ENCODE peak calls at places on chromosomes 4 and X, in seven cellular contexts. V, U, T, A, C, N and Q are unnamed samples.

GRCh38 chr4:112898357-112899141 is 150.9 kb upstream of the ANK2 start:
- DNase-seq in V (no peak), U (no peak), T (no peak), A (no peak), C (peak; percentile 10), N (no peak), Q (no peak)

GRCh38 chrX:101415180-101416130 is 7.4 kb downstream of the HNRNPH2 start:
- DNase-seq in V (peak; percentile 1), U (peak; percentile 41), T (peak; percentile 37), A (peak; percentile 75), C (peak; percentile 88), N (peak; percentile 85), Q (peak; percentile 85)

GRCh38 chr4:138405439-138405838 is 163.3 kb upstream of the SLC7A11 start:
- DNase-seq in V (no peak), U (no peak), T (no peak), A (no peak), C (peak; percentile 12), N (no peak), Q (peak; percentile 6)

GRCh38 chr4:56937262-56937661 is 29.6 kb downstream of the REST start:
- DNase-seq in V (no peak), U (no peak), T (no peak), A (peak; percentile 29), C (peak; percentile 83), N (peak; percentile 73), Q (peak; percentile 74)

GRCh38 chr4:132101526-132101925 is 1047.6 kb upstream of the PCDH10 start:
- DNase-seq in V (no peak), U (no peak), T (no peak), A (no peak), C (peak; percentile 25), N (peak; percentile 14), Q (peak; percentile 59)

GRCh38 chr4:4641661-4642180 is 99.9 kb upstream of the STX18 start:
- DNase-seq in V (no peak), U (peak; percentile 43), T (no peak), A (no peak), C (no peak), N (no peak), Q (no peak)

GRCh38 chrX:14718403-14718802 is 154.5 kb downstream of the FANCB start:
- DNase-seq in V (no peak), U (no peak), T (no peak), A (no peak), C (no peak), N (no peak), Q (no peak)

GRCh38 chr4:140688711-140689598 is 67.2 kb downstream of the TBC1D9 start:
- DNase-seq in V (no peak), U (no peak), T (no peak), A (no peak), C (peak; percentile 23), N (no peak), Q (peak; percentile 57)

GRCh38 chrX:15653961-15654360 is 10.6 kb downstream of the CLTRN start:
- DNase-seq in V (no peak), U (no peak), T (no peak), A (no peak), C (no peak), N (no peak), Q (no peak)

GRCh38 chr4:20675786-20676185 is 24.5 kb upstream of the PACRGL start:
- DNase-seq in V (no peak), U (no peak), T (no peak), A (no peak), C (no peak), N (no peak), Q (no peak)

GRCh38 chr4:10098770-10099139 is 17.8 kb downstream of the WDR1 start:
- DNase-seq in V (no peak), U (no peak), T (no peak), A (no peak), C (peak; percentile 58), N (no peak), Q (peak; percentile 36)

GRCh38 chr4:83180469-83180968 is 66.0 kb upstream of the PLAC8 start:
- DNase-seq in V (no peak), U (no peak), T (no peak), A (no peak), C (no peak), N (no peak), Q (no peak)

GRCh38 chrX:116272881-116273280 is 102.3 kb downstream of the AGTR2 start:
- DNase-seq in V (no peak), U (no peak), T (no peak), A (peak; percentile 23), C (peak; percentile 35), N (peak; percentile 13), Q (no peak)

GRCh38 chr4:125365731-125366130 is 51.0 kb downstream of the FAT4 start:
- DNase-seq in V (no peak), U (no peak), T (no peak), A (no peak), C (no peak), N (no peak), Q (no peak)

GRCh38 chr4:171759274-171759673 is 53.9 kb upstream of the GALNTL6 start:
- DNase-seq in V (no peak), U (no peak), T (no peak), A (no peak), C (no peak), N (no peak), Q (no peak)

GRCh38 chrX:18702362-18703195 is 4.9 kb upstream of the PPEF1 start:
- DNase-seq in V (no peak), U (no peak), T (no peak), A (peak; percentile 97), C (peak; percentile 84), N (peak; percentile 85), Q (peak; percentile 75)

GRCh38 chrX:44914532-44915198 is 41.7 kb downstream of the KDM6A start:
- DNase-seq in V (no peak), U (no peak), T (no peak), A (no peak), C (peak; percentile 48), N (peak; percentile 48), Q (peak; percentile 43)

GRCh38 chr4:8549352-8549931 is 30.8 kb upstream of the GPR78 start:
- DNase-seq in V (no peak), U (no peak), T (no peak), A (no peak), C (no peak), N (no peak), Q (no peak)